ENCODE peak calls at places on chromosomes 4 and X, in nine cellular contexts. V, W, Z, Q, H, N, B, G and L are unnamed samples.

GRCh38 chr4:183920512-183920911 is 15.4 kb downstream of the STOX2 start:
- DNase-seq in V (no peak), W (no peak), Z (no peak), Q (no peak), H (no peak), N (no peak), B (no peak), G (no peak), L (no peak)

GRCh38 chr4:128516568-128516967 is 229.0 kb upstream of the PGRMC2 start:
- DNase-seq in V (no peak), W (no peak), Z (peak), Q (no peak), H (no peak), N (no peak), B (no peak), G (peak), L (no peak)

GRCh38 chr4:31125061-31125460 is 404.9 kb downstream of the PCDH7 start:
- DNase-seq in V (no peak), W (no peak), Z (no peak), Q (no peak), H (no peak), N (peak), B (no peak), G (no peak), L (no peak)

GRCh38 chr4:5144384-5144783 is 93.1 kb downstream of the STK32B start:
- DNase-seq in V (no peak), W (no peak), Z (no peak), Q (no peak), H (no peak), N (no peak), B (no peak), G (no peak), L (no peak)

GRCh38 chr4:74793757-74794340 is 474 bp downstream of the BTC start:
- DNase-seq in V (no peak), W (peak), Z (peak), Q (no peak), H (no peak), N (peak), B (peak), G (peak), L (peak)

GRCh38 chr4:8642651-8643321 is 50.2 kb downstream of the CPZ start:
- DNase-seq in V (no peak), W (no peak), Z (no peak), Q (no peak), H (no peak), N (no peak), B (no peak), G (no peak), L (no peak)

GRCh38 chrX:53195401-53195800 is 29.6 kb downstream of the KDM5C start:
- DNase-seq in V (no peak), W (no peak), Z (no peak), Q (no peak), H (no peak), N (peak), B (no peak), G (no peak), L (no peak)

GRCh38 chr4:5863461-5864113 is 29.3 kb downstream of the CRMP1 start:
- DNase-seq in V (no peak), W (no peak), Z (peak), Q (peak), H (no peak), N (peak), B (no peak), G (no peak), L (no peak)

GRCh38 chr4:159191989-159192388 is 89.1 kb downstream of the RAPGEF2 start:
- DNase-seq in V (no peak), W (no peak), Z (peak), Q (no peak), H (no peak), N (peak), B (peak), G (no peak), L (no peak)

GRCh38 chr4:1171306-1172227 is 816 bp downstream of the SPON2 start:
- DNase-seq in V (no peak), W (no peak), Z (no peak), Q (peak), H (no peak), N (no peak), B (peak), G (peak), L (no peak)

GRCh38 chrX:3540105-3540504 is 173.3 kb downstream of the PRKX start:
- DNase-seq in V (no peak), W (no peak), Z (no peak), Q (no peak), H (no peak), N (no peak), B (no peak), G (no peak), L (no peak)

GRCh38 chr4:26120098-26120795 is 200.6 kb upstream of the RBPJ start:
- DNase-seq in V (no peak), W (no peak), Z (no peak), Q (no peak), H (no peak), N (no peak), B (no peak), G (no peak), L (no peak)

GRCh38 chr4:10612476-10612875 is 72.1 kb downstream of the CLNK start:
- DNase-seq in V (no peak), W (no peak), Z (no peak), Q (no peak), H (no peak), N (no peak), B (no peak), G (no peak), L (no peak)

GRCh38 chr4:16443504-16444088 is 217.3 kb upstream of the TAPT1 start:
- DNase-seq in V (no peak), W (peak), Z (peak), Q (no peak), H (no peak), N (peak), B (peak), G (peak), L (no peak)

GRCh38 chrX:9847071-9847470 is 60.8 kb downstream of the SHROOM2 start:
- DNase-seq in V (no peak), W (no peak), Z (no peak), Q (no peak), H (no peak), N (peak), B (no peak), G (no peak), L (no peak)

GRCh38 chr4:186266699-186267467 is 894 bp downstream of the F11 start:
- DNase-seq in V (no peak), W (peak), Z (no peak), Q (no peak), H (no peak), N (peak), B (peak), G (no peak), L (no peak)

GRCh38 chr4:47570816-47571215 is 85.7 kb downstream of the ATP10D start:
- DNase-seq in V (no peak), W (no peak), Z (no peak), Q (no peak), H (no peak), N (no peak), B (no peak), G (no peak), L (no peak)

GRCh38 chr4:52873861-52874343 is 11.8 kb downstream of the RASL11B start:
- DNase-seq in V (no peak), W (no peak), Z (no peak), Q (no peak), H (no peak), N (peak), B (peak), G (no peak), L (no peak)

GRCh38 chr4:13483142-13484044 is 747 bp downstream of the RAB28 start:
- DNase-seq in V (no peak), W (peak), Z (peak), Q (peak), H (no peak), N (peak), B (peak), G (peak), L (peak)

GRCh38 chrX:71432733-71433132 is 66.6 kb downstream of the TAF1 start:
- DNase-seq in V (no peak), W (no peak), Z (no peak), Q (no peak), H (no peak), N (no peak), B (no peak), G (no peak), L (no peak)

GRCh38 chrX:104662694-104663093 is 96.7 kb downstream of the IL1RAPL2 start:
- DNase-seq in V (no peak), W (no peak), Z (no peak), Q (no peak), H (no peak), N (no peak), B (no peak), G (no peak), L (no peak)

GRCh38 chr4:7206385-7206784 is 14.0 kb downstream of the SORCS2 start:
- DNase-seq in V (no peak), W (no peak), Z (no peak), Q (no peak), H (no peak), N (peak), B (no peak), G (no peak), L (peak)

GRCh38 chrX:85993539-85994197 is 53.7 kb downstream of the CHM start:
- DNase-seq in V (no peak), W (no peak), Z (no peak), Q (no peak), H (no peak), N (no peak), B (no peak), G (no peak), L (no peak)

GRCh38 chr4:89681219-89681618 is 155.7 kb downstream of the SNCA start:
- DNase-seq in V (no peak), W (peak), Z (no peak), Q (no peak), H (no peak), N (no peak), B (no peak), G (no peak), L (no peak)

GRCh38 chr4:119858176-119858575 is 208.5 kb downstream of the MAD2L1 start:
- DNase-seq in V (no peak), W (no peak), Z (no peak), Q (no peak), H (no peak), N (no peak), B (no peak), G (no peak), L (no peak)

GRCh38 chrX:120769576-120770341 is 105.9 kb downstream of the CT47B1 start:
- DNase-seq in V (no peak), W (no peak), Z (peak), Q (no peak), H (no peak), N (peak), B (peak), G (peak), L (no peak)

GRCh38 chrX:46169808-46170207 is 375.4 kb downstream of the ZNF674 start:
- DNase-seq in V (no peak), W (no peak), Z (no peak), Q (no peak), H (no peak), N (no peak), B (no peak), G (no peak), L (no peak)

GRCh38 chr4:77358315-77358928 is 201.4 kb downstream of the CCNG2 start:
- DNase-seq in V (peak), W (peak), Z (peak), Q (no peak), H (no peak), N (peak), B (peak), G (peak), L (no peak)

GRCh38 chr4:110049951-110050925 is 137.6 kb downstream of the EGF start:
- DNase-seq in V (no peak), W (peak), Z (peak), Q (peak), H (peak), N (peak), B (peak), G (peak), L (no peak)

GRCh38 chr4:152160236-152160800 is 375.6 kb downstream of the FBXW7 start:
- DNase-seq in V (no peak), W (no peak), Z (no peak), Q (no peak), H (no peak), N (no peak), B (no peak), G (no peak), L (no peak)

GRCh38 chr4:169968999-169969398 is 57.2 kb downstream of the MFAP3L start:
- DNase-seq in V (no peak), W (no peak), Z (no peak), Q (no peak), H (no peak), N (no peak), B (no peak), G (no peak), L (no peak)